ENCODE peak calls at places on chromosomes 7 and 10, in four cellular contexts. One of them, this sample, is unnamed.

GRCh38 chr10:35219292-35219691 is 92.6 kb downstream of the CREM start:
- DNase-seq in K562: no peak
- DNase-seq in HepG2: no peak
- DNase-seq in GM12878: no peak
- DNase-seq in this sample: no peak

GRCh38 chr10:21393941-21394340 is 131.5 kb downstream of the SKIDA1 start:
- DNase-seq in GM12878: no peak
- DNase-seq in HepG2: no peak
- DNase-seq in K562: no peak
- DNase-seq in this sample: no peak

GRCh38 chr10:86786368-86786767 is 29.9 kb downstream of the BMPR1A start:
- DNase-seq in K562: no peak
- DNase-seq in GM12878: no peak
- DNase-seq in HepG2: no peak
- DNase-seq in this sample: no peak

GRCh38 chr10:113626809-113627370 is 37.0 kb downstream of the NRAP start:
- DNase-seq in K562: no peak
- DNase-seq in HepG2: no peak
- DNase-seq in GM12878: no peak
- DNase-seq in this sample: no peak

GRCh38 chr10:126521354-126521753 is 133.1 kb upstream of the ADAM12 start:
- DNase-seq in K562: no peak
- DNase-seq in GM12878: no peak
- DNase-seq in HepG2: peak
- DNase-seq in this sample: no peak

GRCh38 chr7:101527844-101528667 is 101.0 kb downstream of the MYL10 start:
- DNase-seq in K562: no peak
- DNase-seq in GM12878: no peak
- DNase-seq in HepG2: no peak
- DNase-seq in this sample: no peak

GRCh38 chr7:114720725-114721124 is 201.2 kb upstream of the MDFIC start:
- DNase-seq in GM12878: no peak
- DNase-seq in HepG2: no peak
- DNase-seq in K562: no peak
- DNase-seq in this sample: no peak

GRCh38 chr7:102140952-102141370 is 145.7 kb upstream of the SH2B2 start:
- DNase-seq in GM12878: peak
- DNase-seq in K562: no peak
- DNase-seq in HepG2: no peak
- DNase-seq in this sample: no peak

GRCh38 chr7:92880212-92881090 is 44.1 kb upstream of the CDK6 start:
- DNase-seq in K562: no peak
- DNase-seq in GM12878: no peak
- DNase-seq in HepG2: peak
- DNase-seq in this sample: peak

GRCh38 chr7:4029941-4030340 is 652.2 kb upstream of the FOXK1 start:
- DNase-seq in GM12878: no peak
- DNase-seq in HepG2: no peak
- DNase-seq in K562: no peak
- DNase-seq in this sample: no peak

GRCh38 chr10:2839081-2839725 is 228.1 kb upstream of the PFKP start:
- DNase-seq in HepG2: peak
- DNase-seq in K562: peak
- DNase-seq in GM12878: no peak
- DNase-seq in this sample: peak

GRCh38 chr7:142873281-142873784 is 12.2 kb downstream of the TRPV6 start:
- DNase-seq in HepG2: no peak
- DNase-seq in GM12878: no peak
- DNase-seq in K562: peak
- DNase-seq in this sample: peak

GRCh38 chr10:22931948-22932347 is 4.1 kb downstream of the ARMC3 start:
- DNase-seq in GM12878: no peak
- DNase-seq in K562: no peak
- DNase-seq in HepG2: no peak
- DNase-seq in this sample: no peak

GRCh38 chr7:117273325-117274292 is 49.2 kb downstream of the WNT2 start:
- DNase-seq in HepG2: no peak
- DNase-seq in K562: no peak
- DNase-seq in GM12878: no peak
- DNase-seq in this sample: no peak

DNA sequence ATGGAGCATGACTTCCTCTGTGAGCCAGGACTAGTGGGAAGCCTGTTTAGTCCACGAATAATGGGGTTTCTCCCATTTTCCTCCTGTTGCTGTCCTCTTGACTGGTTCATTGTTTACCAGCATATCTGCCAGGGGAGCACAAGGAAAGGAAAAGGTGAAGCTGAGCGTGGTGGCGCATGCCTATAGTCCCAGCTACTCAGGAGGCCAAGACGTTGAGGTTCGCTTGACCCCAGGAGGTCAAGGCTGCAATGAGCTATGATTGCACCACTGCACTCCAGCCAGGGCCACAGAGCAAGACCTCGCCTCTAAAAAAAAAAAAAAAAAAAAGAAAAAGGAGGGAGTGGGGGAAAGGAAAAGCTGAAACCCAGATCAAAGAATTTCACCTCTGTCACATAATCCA is 5.8 kb upstream of the IL2RA start:
- DNase-seq in K562: no peak
- DNase-seq in HepG2: no peak
- DNase-seq in GM12878: no peak
- DNase-seq in this sample: no peak
- TF ChIP-seq CREM in K562: no peak
- TF ChIP-seq CREM in HepG2: no peak
- TF ChIP-seq CREM in GM12878: no peak
- TF ChIP-seq CREM in this sample: no peak

GRCh38 chr10:17713133-17713532 is 38.9 kb upstream of the TMEM236 start:
- DNase-seq in GM12878: no peak
- DNase-seq in HepG2: no peak
- DNase-seq in K562: no peak
- DNase-seq in this sample: no peak
- TF ChIP-seq CREM in GM12878: no peak
- TF ChIP-seq CREM in HepG2: no peak
- TF ChIP-seq CREM in K562: no peak
- TF ChIP-seq CREM in this sample: no peak

GRCh38 chr7:108136191-108136581 is 6.0 kb upstream of the LAMB4 start:
- DNase-seq in GM12878: no peak
- DNase-seq in K562: no peak
- DNase-seq in HepG2: no peak
- DNase-seq in this sample: no peak
- TF ChIP-seq CREM in GM12878: no peak
- TF ChIP-seq CREM in K562: no peak
- TF ChIP-seq CREM in HepG2: no peak
- TF ChIP-seq CREM in this sample: no peak

GRCh38 chr7:157397751-157398691 is 61.2 kb downstream of the DNAJB6 start:
- DNase-seq in GM12878: no peak
- DNase-seq in HepG2: peak
- DNase-seq in K562: peak
- DNase-seq in this sample: peak
- TF ChIP-seq CREM in GM12878: no peak
- TF ChIP-seq CREM in HepG2: no peak
- TF ChIP-seq CREM in K562: peak
- TF ChIP-seq CREM in this sample: no peak